ENCODE peak calls at places on chromosomes 4 and X, in nine cellular contexts. N, Y, I, L, A, S, B, P and T are unnamed samples. For H3K4me1, the result is how much of the 10 kb centered on the place peaks cover.

GRCh38 chr4:82711158-82711785 is 87.3 kb downstream of the SCD5 start:
- DNase-seq in N (no peak), Y (no peak), I (no peak), L (no peak), A (no peak), S (no peak), B (no peak), P (no peak), T (no peak)

GRCh38 chrX:9948406-9948805 is 18.8 kb upstream of the CLDN34 start:
- DNase-seq in N (no peak), Y (no peak), I (peak), L (no peak), A (no peak), S (no peak), B (no peak), P (no peak), T (no peak)

GRCh38 chrX:71053217-71053621 is 14.9 kb downstream of the SNX12 start:
- DNase-seq in N (no peak), Y (peak), I (no peak), L (no peak), A (no peak), S (no peak), B (peak), P (no peak), T (peak)

GRCh38 chr4:140789752-140790151 is 33.6 kb upstream of the TBC1D9 start:
- DNase-seq in N (no peak), Y (no peak), I (peak), L (no peak), A (no peak), S (no peak), B (no peak), P (no peak), T (no peak)

GRCh38 chr4:8940792-8941491 is 69.3 kb upstream of the HMX1 start:
- DNase-seq in N (no peak), Y (no peak), I (no peak), L (no peak), A (no peak), S (no peak), B (no peak), P (no peak), T (no peak)

GRCh38 chr4:100984901-100985300 is 362.4 kb downstream of the PPP3CA start:
- DNase-seq in N (no peak), Y (peak), I (peak), L (no peak), A (no peak), S (no peak), B (no peak), P (no peak), T (no peak)

GRCh38 chr4:52263612-52264011 is 212.5 kb downstream of the SPATA18 start:
- DNase-seq in N (no peak), Y (no peak), I (no peak), L (no peak), A (no peak), S (no peak), B (no peak), P (no peak), T (no peak)

GRCh38 chr4:169314906-169315305 is 44.1 kb upstream of the SH3RF1 start:
- DNase-seq in N (peak), Y (peak), I (peak), L (peak), A (peak), S (peak), B (peak), P (peak), T (peak)

GRCh38 chr4:169238445-169238844 is 32.3 kb downstream of the SH3RF1 start:
- DNase-seq in N (no peak), Y (peak), I (peak), L (no peak), A (no peak), S (no peak), B (peak), P (no peak), T (peak)

GRCh38 chr4:76486588-76487276 is 51.7 kb downstream of the SHROOM3 start:
- DNase-seq in N (no peak), Y (no peak), I (no peak), L (no peak), A (no peak), S (no peak), B (no peak), P (no peak), T (no peak)

GRCh38 chr4:115781528-115782146 is 668.2 kb upstream of the NDST4 start:
- DNase-seq in N (no peak), Y (no peak), I (no peak), L (peak), A (no peak), S (no peak), B (no peak), P (no peak), T (no peak)

GRCh38 chr4:4421356-4421755 is 34.5 kb downstream of the NSG1 start:
- DNase-seq in N (no peak), Y (no peak), I (no peak), L (no peak), A (no peak), S (no peak), B (no peak), P (no peak), T (no peak)

GRCh38 chr4:187227907-187228699 is 504.4 kb upstream of the FAT1 start:
- DNase-seq in N (no peak), Y (no peak), I (peak), L (no peak), A (no peak), S (no peak), B (no peak), P (no peak), T (no peak)

GRCh38 chrX:2928127-2928582 is 984 bp downstream of the ARSD start:
- DNase-seq in N (peak), Y (peak), I (peak), L (peak), A (peak), S (no peak), B (peak), P (peak), T (peak)

GRCh38 chr4:94407846-94408245 is 43.9 kb upstream of the PDLIM5 start:
- DNase-seq in N (no peak), Y (no peak), I (peak), L (no peak), A (no peak), S (no peak), B (no peak), P (no peak), T (no peak)

GRCh38 chrX:20315140-20315539 is 48.4 kb upstream of the RPS6KA3 start:
- DNase-seq in N (no peak), Y (no peak), I (no peak), L (no peak), A (no peak), S (no peak), B (no peak), P (peak), T (no peak)

GRCh38 chr4:177367336-177367735 is 57.7 kb downstream of the NEIL3 start:
- DNase-seq in N (no peak), Y (no peak), I (peak), L (no peak), A (no peak), S (no peak), B (no peak), P (no peak), T (no peak)

GRCh38 chrX:40402771-40403533 is 177.8 kb upstream of the ATP6AP2 start:
- DNase-seq in N (no peak), Y (no peak), I (peak), L (no peak), A (no peak), S (no peak), B (peak), P (peak), T (peak)

GRCh38 chr4:38670061-38670894 is 6.3 kb downstream of the KLF3 start:
- DNase-seq in N (no peak), Y (peak), I (no peak), L (no peak), A (no peak), S (no peak), B (no peak), P (no peak), T (no peak)

GRCh38 chr4:38665846-38666490 is 2.0 kb downstream of the KLF3 start:
- DNase-seq in N (no peak), Y (peak), I (no peak), L (no peak), A (no peak), S (no peak), B (no peak), P (no peak), T (no peak)

GRCh38 chr4:38669233-38669632 is 5.2 kb downstream of the KLF3 start:
- DNase-seq in N (no peak), Y (peak), I (no peak), L (no peak), A (no peak), S (no peak), B (no peak), P (no peak), T (no peak)

GRCh38 chr4:38667005-38667771 is 3.2 kb downstream of the KLF3 start:
- DNase-seq in N (peak), Y (peak), I (peak), L (peak), A (no peak), S (peak), B (peak), P (peak), T (peak)

GRCh38 chr4:38668203-38668602 is 4.2 kb downstream of the KLF3 start:
- DNase-seq in N (no peak), Y (no peak), I (no peak), L (no peak), A (no peak), S (no peak), B (no peak), P (no peak), T (no peak)
- H3K4me3 ChIP-seq in N (no peak), Y (peak), I (no peak), L (peak), A (peak), S (no peak), B (peak), P (peak), T (no peak)

DNA sequence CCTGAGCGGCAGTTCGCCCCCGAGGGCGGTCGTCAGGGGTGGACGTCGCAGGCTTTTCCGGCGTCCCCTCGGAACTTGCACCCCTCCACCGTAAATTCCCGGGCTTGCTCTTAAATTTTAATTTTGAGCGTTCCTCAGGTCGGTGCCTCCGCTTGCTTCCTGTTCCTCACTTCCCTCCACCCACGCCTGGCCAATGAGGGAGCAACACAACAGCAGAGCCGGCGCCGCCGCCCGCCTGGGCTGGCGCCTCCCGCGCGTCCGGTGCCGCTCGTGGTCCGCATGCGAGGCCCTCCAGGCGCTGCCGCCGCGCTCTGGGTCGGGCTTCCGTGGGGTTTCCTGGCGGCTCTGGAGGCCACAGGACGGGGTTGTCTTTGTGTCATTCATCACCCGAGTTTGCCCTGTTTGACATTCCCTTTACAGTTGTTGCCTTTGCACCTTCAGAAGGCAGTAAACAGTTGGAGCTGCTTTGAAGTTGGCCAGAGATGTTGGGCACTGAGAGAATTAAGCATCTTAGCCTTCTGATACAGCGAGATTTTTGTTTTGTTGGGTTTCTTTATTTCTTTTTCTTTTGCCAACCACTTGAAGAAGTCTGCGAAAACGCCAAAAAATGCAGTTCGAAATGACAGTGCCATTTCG is 692 bp downstream of the SPCS3 start:
- DNase-seq in N (peak), Y (peak), I (peak), L (peak), A (peak), S (peak), B (peak), P (peak), T (peak)
- H3K4me1 ChIP-seq in N (under half), Y (under half), I (under half), L (under half), A (under half), S (under half), B (under half), P (under half), T (under half)

DNA sequence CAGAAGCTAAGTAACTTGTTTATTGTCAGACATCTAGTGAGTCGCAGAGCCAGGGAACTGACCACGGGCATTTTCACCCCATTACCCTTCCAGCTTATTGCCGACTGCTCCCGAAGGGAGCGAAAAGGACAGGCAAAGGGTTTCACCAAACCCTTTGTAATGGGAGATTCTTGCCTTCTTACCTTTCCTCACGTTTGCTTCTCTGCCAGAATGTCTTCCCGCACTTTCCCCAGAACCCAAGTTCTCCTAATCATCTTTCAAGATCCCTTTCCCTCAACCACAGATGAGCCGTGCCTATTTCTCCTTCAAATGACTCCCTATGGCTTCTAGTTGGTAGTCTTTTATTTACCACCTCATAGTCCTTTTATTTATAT is 520 bp upstream of the SRP72 start:
- DNase-seq in N (no peak), Y (no peak), I (no peak), L (no peak), A (no peak), S (no peak), B (no peak), P (no peak), T (peak)
- TF ChIP-seq CTCF in N (no peak), Y (no peak), I (no peak), L (no peak), A (no peak), S (no peak), B (no peak), P (no peak), T (no peak)

GRCh38 chrX:153778684-153779101 is 2.1 kb upstream of the SRPK3 start:
- DNase-seq in N (no peak), Y (no peak), I (no peak), L (no peak), A (no peak), S (no peak), B (no peak), P (no peak), T (no peak)

GRCh38 chrX:153778151-153778551 is 2.7 kb upstream of the SRPK3 start:
- DNase-seq in N (no peak), Y (no peak), I (no peak), L (no peak), A (no peak), S (no peak), B (no peak), P (no peak), T (no peak)

GRCh38 chrX:153781428-153782047 is 697 bp downstream of the SRPK3 start:
- DNase-seq in N (no peak), Y (no peak), I (no peak), L (no peak), A (no peak), S (no peak), B (no peak), P (no peak), T (no peak)

GRCh38 chrX:153780678-153781427 is at the start of gene SRPK3:
- DNase-seq in N (no peak), Y (no peak), I (no peak), L (no peak), A (no peak), S (no peak), B (no peak), P (no peak), T (peak)

DNA sequence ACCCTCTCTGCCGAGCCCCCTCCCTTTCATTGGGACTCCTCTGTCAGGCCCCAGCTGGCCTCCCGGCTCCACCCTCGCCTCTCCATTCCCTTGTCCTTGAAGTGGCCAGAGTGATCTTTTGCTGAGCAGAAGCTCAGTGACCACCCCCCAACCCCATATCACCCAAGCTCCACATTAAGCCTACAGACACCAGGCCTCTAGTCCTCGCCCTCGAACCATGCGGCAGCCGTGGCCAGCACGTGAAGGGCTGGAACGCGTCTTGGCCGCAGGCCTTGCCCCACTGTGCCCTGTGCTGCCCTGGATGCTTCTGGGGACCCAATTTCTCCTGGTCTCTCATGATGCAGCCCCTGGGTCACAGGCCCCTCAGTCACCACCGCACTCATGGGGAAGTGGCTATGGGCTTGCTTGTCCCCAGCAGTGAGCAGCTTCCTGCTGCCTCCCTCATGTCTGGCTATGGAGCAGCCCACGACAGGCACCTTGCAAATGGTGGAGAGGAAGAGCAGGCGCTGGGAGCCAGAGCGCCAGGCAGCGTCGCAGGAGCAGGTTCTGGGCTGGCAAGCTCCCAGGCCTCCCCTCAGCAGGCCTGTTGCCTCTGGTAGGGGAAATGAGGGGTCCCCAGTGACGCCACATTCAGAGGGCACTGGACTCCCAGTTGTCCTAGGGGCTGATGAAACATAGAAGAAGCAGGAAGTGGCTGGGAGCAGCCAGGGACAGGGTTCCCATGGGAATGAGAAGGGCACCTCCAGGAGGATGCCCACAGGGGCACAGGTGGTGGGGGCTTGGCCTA is 757 bp upstream of the SRPK3 start:
- DNase-seq in N (no peak), Y (no peak), I (no peak), L (no peak), A (no peak), S (no peak), B (no peak), P (no peak), T (no peak)
- H3K4me3 ChIP-seq in N (no peak), Y (no peak), I (no peak), L (no peak), A (no peak), S (no peak), B (no peak), P (no peak), T (no peak)

GRCh38 chr4:108116423-108117168 is 52.1 kb downstream of the LEF1 start:
- DNase-seq in N (no peak), Y (no peak), I (no peak), L (no peak), A (no peak), S (no peak), B (no peak), P (no peak), T (no peak)
- H3K4me1 ChIP-seq in N (under half), Y (under half), I (under half), L (under half), A (under half), S (under half), B (under half), P (under half), T (under half)

DNA sequence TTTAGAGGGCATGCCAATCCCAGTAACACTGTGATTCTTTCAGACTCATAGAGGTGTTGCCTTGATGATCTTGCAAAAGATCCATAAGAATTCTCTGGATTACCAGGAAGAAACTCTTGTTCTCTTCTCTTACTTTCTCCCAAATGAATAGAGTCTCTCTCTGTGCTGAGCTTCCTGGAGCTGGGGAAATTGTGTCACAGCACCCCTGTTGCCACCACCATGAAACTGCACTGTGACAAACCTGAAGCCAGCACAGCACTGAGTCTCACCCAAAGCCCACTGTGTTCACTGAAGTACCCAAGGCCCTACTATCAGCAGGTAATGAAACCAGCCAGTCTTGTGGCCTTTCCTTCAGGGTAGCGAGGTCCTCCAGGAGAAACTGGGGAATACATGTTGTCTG is 332.7 kb upstream of the FGF16 start:
- DNase-seq in N (no peak), Y (no peak), I (no peak), L (no peak), A (no peak), S (no peak), B (no peak), P (no peak), T (no peak)
- TF ChIP-seq CTCF in N (no peak), Y (no peak), I (no peak), L (no peak), A (no peak), S (no peak), B (no peak), P (no peak), T (no peak)